ENCODE peak calls at places on chromosomes 13 and 19, in eight cellular contexts. One of them, this sample, is unnamed.

GRCh38 chr19:53019684-53020083 is 6.0 kb downstream of the ERVV-1 start:
- DNase-seq in GM23338: peak; percentile 99
- DNase-seq in OCI-LY7: peak; percentile 46
- DNase-seq in Karpas-422: peak; percentile 87
- DNase-seq in PC-9: no peak
- DNase-seq in MM.1S: no peak
- DNase-seq in hepatocyte: no peak
- DNase-seq in HCT116: peak; percentile 3
- DNase-seq in this sample: no peak

GRCh38 chr19:28485300-28485699 is 727.7 kb downstream of the UQCRFS1 start:
- DNase-seq in GM23338: no peak
- DNase-seq in OCI-LY7: no peak
- DNase-seq in Karpas-422: no peak
- DNase-seq in PC-9: no peak
- DNase-seq in MM.1S: no peak
- DNase-seq in hepatocyte: peak; percentile 27
- DNase-seq in HCT116: no peak
- DNase-seq in this sample: no peak

GRCh38 chr13:40475617-40476016 is 190.8 kb downstream of the FOXO1 start:
- DNase-seq in GM23338: no peak
- DNase-seq in OCI-LY7: no peak
- DNase-seq in Karpas-422: no peak
- DNase-seq in PC-9: no peak
- DNase-seq in MM.1S: no peak
- DNase-seq in hepatocyte: no peak
- DNase-seq in HCT116: no peak
- DNase-seq in this sample: no peak

GRCh38 chr19:39408392-39409206 is 2.0 kb downstream of the ZFP36 start:
- DNase-seq in GM23338: no peak
- DNase-seq in OCI-LY7: no peak
- DNase-seq in Karpas-422: peak; percentile 47
- DNase-seq in PC-9: peak; percentile 49
- DNase-seq in MM.1S: peak; percentile 40
- DNase-seq in hepatocyte: peak; percentile 66
- DNase-seq in HCT116: peak; percentile 68
- DNase-seq in this sample: peak; percentile 58

GRCh38 chr13:47175172-47175806 is 278.4 kb upstream of the HTR2A start:
- DNase-seq in GM23338: no peak
- DNase-seq in OCI-LY7: no peak
- DNase-seq in Karpas-422: no peak
- DNase-seq in PC-9: no peak
- DNase-seq in MM.1S: no peak
- DNase-seq in hepatocyte: no peak
- DNase-seq in HCT116: no peak
- DNase-seq in this sample: peak; percentile 62

GRCh38 chr19:14164088-14164487 is 27.7 kb upstream of the ASF1B start:
- DNase-seq in GM23338: no peak
- DNase-seq in OCI-LY7: no peak
- DNase-seq in Karpas-422: no peak
- DNase-seq in PC-9: no peak
- DNase-seq in MM.1S: no peak
- DNase-seq in hepatocyte: no peak
- DNase-seq in HCT116: no peak
- DNase-seq in this sample: no peak

GRCh38 chr19:35911790-35912189 is 3.7 kb upstream of the TYROBP start:
- DNase-seq in GM23338: no peak
- DNase-seq in OCI-LY7: no peak
- DNase-seq in Karpas-422: no peak
- DNase-seq in PC-9: no peak
- DNase-seq in MM.1S: no peak
- DNase-seq in hepatocyte: no peak
- DNase-seq in HCT116: peak; percentile 38
- DNase-seq in this sample: peak; percentile 81

GRCh38 chr19:34732548-34733255 is 1.3 kb upstream of the ZNF181 start:
- DNase-seq in GM23338: peak; percentile 53
- DNase-seq in OCI-LY7: peak; percentile 18
- DNase-seq in Karpas-422: no peak
- DNase-seq in PC-9: no peak
- DNase-seq in MM.1S: no peak
- DNase-seq in hepatocyte: peak; percentile 42
- DNase-seq in HCT116: no peak
- DNase-seq in this sample: no peak

GRCh38 chr13:97259787-97260641 is 37.9 kb downstream of the MBNL2 start:
- DNase-seq in GM23338: no peak
- DNase-seq in OCI-LY7: no peak
- DNase-seq in Karpas-422: no peak
- DNase-seq in PC-9: peak; percentile 94
- DNase-seq in MM.1S: no peak
- DNase-seq in hepatocyte: peak; percentile 73
- DNase-seq in HCT116: no peak
- DNase-seq in this sample: peak; percentile 49

GRCh38 chr13:74710006-74710405 is 575.8 kb upstream of the KLF12 start:
- DNase-seq in GM23338: no peak
- DNase-seq in OCI-LY7: no peak
- DNase-seq in Karpas-422: no peak
- DNase-seq in PC-9: no peak
- DNase-seq in MM.1S: no peak
- DNase-seq in hepatocyte: no peak
- DNase-seq in HCT116: no peak
- DNase-seq in this sample: no peak

GRCh38 chr13:33932765-33933406 is 114.9 kb downstream of the RFC3 start:
- DNase-seq in GM23338: no peak
- DNase-seq in OCI-LY7: no peak
- DNase-seq in Karpas-422: no peak
- DNase-seq in PC-9: no peak
- DNase-seq in MM.1S: no peak
- DNase-seq in hepatocyte: no peak
- DNase-seq in HCT116: no peak
- DNase-seq in this sample: no peak

GRCh38 chr19:33209844-33210230 is 15.7 kb downstream of the LRP3 start:
- DNase-seq in GM23338: no peak
- DNase-seq in OCI-LY7: no peak
- DNase-seq in Karpas-422: no peak
- DNase-seq in PC-9: no peak
- DNase-seq in MM.1S: no peak
- DNase-seq in hepatocyte: no peak
- DNase-seq in HCT116: no peak
- DNase-seq in this sample: no peak

GRCh38 chr13:112583592-112584277 is 4.2 kb downstream of the TUBGCP3 start:
- DNase-seq in GM23338: no peak
- DNase-seq in OCI-LY7: peak; percentile 17
- DNase-seq in Karpas-422: peak; percentile 80
- DNase-seq in PC-9: no peak
- DNase-seq in MM.1S: no peak
- DNase-seq in hepatocyte: no peak
- DNase-seq in HCT116: no peak
- DNase-seq in this sample: no peak

GRCh38 chr13:66899955-66900354 is 330.2 kb downstream of the PCDH9 start:
- DNase-seq in GM23338: no peak
- DNase-seq in OCI-LY7: no peak
- DNase-seq in Karpas-422: no peak
- DNase-seq in PC-9: no peak
- DNase-seq in MM.1S: no peak
- DNase-seq in hepatocyte: no peak
- DNase-seq in HCT116: no peak
- DNase-seq in this sample: no peak

GRCh38 chr13:98576215-98576945 is 527 bp downstream of the STK24 start:
- DNase-seq in GM23338: peak; percentile 57
- DNase-seq in OCI-LY7: peak; percentile 45
- DNase-seq in Karpas-422: peak; percentile 79
- DNase-seq in PC-9: no peak
- DNase-seq in MM.1S: peak; percentile 45
- DNase-seq in hepatocyte: peak; percentile 72
- DNase-seq in HCT116: no peak
- DNase-seq in this sample: no peak

DNA sequence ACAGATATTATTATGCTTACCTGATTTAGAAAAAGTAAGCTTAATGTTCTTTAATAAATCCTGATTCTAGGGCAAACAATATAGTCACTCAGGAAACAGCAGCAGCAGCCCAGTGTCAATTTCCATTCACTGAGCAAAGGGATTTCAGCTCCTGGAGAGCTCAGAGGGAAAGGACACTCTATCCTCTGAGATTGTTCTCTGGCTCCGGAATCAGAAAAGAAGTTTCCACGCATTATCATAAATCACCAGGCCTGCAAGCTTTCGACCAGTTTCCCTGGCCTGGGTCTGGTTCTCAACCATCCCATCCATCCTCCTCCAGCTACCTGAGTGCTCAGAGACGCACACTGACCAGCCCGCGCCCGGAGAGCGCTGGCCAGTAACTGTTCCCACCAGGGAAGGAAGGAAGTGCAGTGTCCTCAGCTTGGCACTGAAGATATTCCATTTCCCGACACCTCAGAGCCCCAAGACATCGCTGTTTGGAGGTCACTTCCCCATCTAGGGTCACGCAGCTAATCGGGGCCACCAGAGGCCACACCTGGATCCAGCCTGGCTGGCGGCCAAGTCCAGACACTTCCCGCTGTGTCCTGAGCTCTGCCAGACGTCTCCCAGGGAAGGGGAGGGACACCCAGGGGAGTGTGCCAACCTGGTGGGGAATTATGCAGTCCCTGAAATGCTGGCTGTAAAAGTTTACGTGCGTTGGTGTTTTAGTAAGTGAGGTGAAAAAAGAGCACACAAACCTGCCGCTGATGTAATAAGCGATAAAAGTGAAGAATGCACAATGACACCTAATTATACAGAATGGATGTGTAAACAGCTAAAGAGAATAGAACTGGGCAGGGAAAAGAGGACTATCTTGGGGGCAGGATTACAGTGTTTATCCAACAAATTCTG is 29.1 kb downstream of the EPS15L1 start:
- DNase-seq in GM23338: no peak
- DNase-seq in OCI-LY7: no peak
- DNase-seq in Karpas-422: peak; percentile 51
- DNase-seq in PC-9: no peak
- DNase-seq in MM.1S: no peak
- DNase-seq in hepatocyte: peak; percentile 49
- DNase-seq in HCT116: no peak
- DNase-seq in this sample: no peak
- H3K4me1 ChIP-seq in GM23338: peaks cover 24% of the 10 kb centered on the region
- H3K4me1 ChIP-seq in OCI-LY7: peaks cover 90% of the 10 kb centered on the region
- H3K4me1 ChIP-seq in Karpas-422: peaks cover 62% of the 10 kb centered on the region
- H3K4me1 ChIP-seq in PC-9: peaks cover 18% of the 10 kb centered on the region
- H3K4me1 ChIP-seq in MM.1S: peaks cover 59% of the 10 kb centered on the region
- H3K4me1 ChIP-seq in hepatocyte: peaks cover 36% of the 10 kb centered on the region
- H3K4me1 ChIP-seq in HCT116: peaks cover 9% of the 10 kb centered on the region
- H3K4me1 ChIP-seq in this sample: peaks cover 13% of the 10 kb centered on the region

DNA sequence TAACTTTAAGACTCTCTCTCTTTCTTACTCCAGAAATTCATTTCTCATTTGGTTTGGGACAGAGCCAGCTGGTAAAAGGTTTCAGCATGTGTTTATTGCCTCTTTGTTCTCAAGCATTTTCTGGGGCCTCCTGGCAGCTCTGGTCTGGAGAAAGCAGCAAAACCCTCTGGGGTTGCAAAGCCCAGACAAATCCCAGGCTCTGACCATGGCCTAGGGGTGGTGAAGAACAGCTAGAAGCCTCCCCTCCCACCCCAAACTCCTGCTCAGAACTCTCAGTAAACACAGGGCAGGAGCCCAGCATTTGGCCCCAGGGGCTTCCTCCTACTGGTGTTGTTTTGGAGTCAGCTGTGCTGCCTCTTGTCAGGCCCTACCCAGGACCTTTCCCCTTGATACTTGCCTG is 124.2 kb upstream of the SERP2 start:
- DNase-seq in GM23338: no peak
- DNase-seq in OCI-LY7: no peak
- DNase-seq in Karpas-422: no peak
- DNase-seq in PC-9: peak; percentile 54
- DNase-seq in MM.1S: no peak
- DNase-seq in hepatocyte: peak; percentile 49
- DNase-seq in HCT116: no peak
- DNase-seq in this sample: peak; percentile 37
- H3K9me2 ChIP-seq in GM23338: peaks cover 10% of the 10 kb centered on the region
- H3K9me2 ChIP-seq in OCI-LY7: no peaks in the 10 kb centered on the region
- H3K9me2 ChIP-seq in Karpas-422: no peaks in the 10 kb centered on the region
- H3K9me2 ChIP-seq in PC-9: no peaks in the 10 kb centered on the region
- H3K9me2 ChIP-seq in MM.1S: no peaks in the 10 kb centered on the region
- H3K9me2 ChIP-seq in hepatocyte: no peaks in the 10 kb centered on the region
- H3K9me2 ChIP-seq in HCT116: no peaks in the 10 kb centered on the region
- H3K9me2 ChIP-seq in this sample: no peaks in the 10 kb centered on the region

GRCh38 chr19:15442142-15442920 is 7.4 kb downstream of the WIZ start:
- DNase-seq in GM23338: no peak
- DNase-seq in OCI-LY7: no peak
- DNase-seq in Karpas-422: no peak
- DNase-seq in PC-9: peak; percentile 30
- DNase-seq in MM.1S: no peak
- DNase-seq in hepatocyte: no peak
- DNase-seq in HCT116: no peak
- DNase-seq in this sample: no peak

GRCh38 chr19:15439821-15440641 is 9.7 kb downstream of the WIZ start:
- DNase-seq in GM23338: no peak
- DNase-seq in OCI-LY7: no peak
- DNase-seq in Karpas-422: no peak
- DNase-seq in PC-9: no peak
- DNase-seq in MM.1S: no peak
- DNase-seq in hepatocyte: no peak
- DNase-seq in HCT116: no peak
- DNase-seq in this sample: no peak

GRCh38 chr19:15443325-15443724 is 6.4 kb downstream of the WIZ start:
- DNase-seq in GM23338: no peak
- DNase-seq in OCI-LY7: no peak
- DNase-seq in Karpas-422: no peak
- DNase-seq in PC-9: peak; percentile 32
- DNase-seq in MM.1S: no peak
- DNase-seq in hepatocyte: no peak
- DNase-seq in HCT116: no peak
- DNase-seq in this sample: no peak

GRCh38 chr19:15439078-15439799 is 10.5 kb downstream of the WIZ start:
- DNase-seq in GM23338: no peak
- DNase-seq in OCI-LY7: no peak
- DNase-seq in Karpas-422: no peak
- DNase-seq in PC-9: no peak
- DNase-seq in MM.1S: no peak
- DNase-seq in hepatocyte: no peak
- DNase-seq in HCT116: no peak
- DNase-seq in this sample: no peak

GRCh38 chr19:15441317-15441716 is 8.4 kb downstream of the WIZ start:
- DNase-seq in GM23338: no peak
- DNase-seq in OCI-LY7: no peak
- DNase-seq in Karpas-422: no peak
- DNase-seq in PC-9: peak; percentile 31
- DNase-seq in MM.1S: no peak
- DNase-seq in hepatocyte: no peak
- DNase-seq in HCT116: no peak
- DNase-seq in this sample: no peak
- H3K4me1 ChIP-seq in GM23338: no peaks in the 10 kb centered on the region
- H3K4me1 ChIP-seq in OCI-LY7: no peaks in the 10 kb centered on the region
- H3K4me1 ChIP-seq in Karpas-422: no peaks in the 10 kb centered on the region
- H3K4me1 ChIP-seq in PC-9: peaks cover 5% of the 10 kb centered on the region
- H3K4me1 ChIP-seq in MM.1S: no peaks in the 10 kb centered on the region
- H3K4me1 ChIP-seq in hepatocyte: no peaks in the 10 kb centered on the region
- H3K4me1 ChIP-seq in HCT116: no peaks in the 10 kb centered on the region
- H3K4me1 ChIP-seq in this sample: no peaks in the 10 kb centered on the region

DNA sequence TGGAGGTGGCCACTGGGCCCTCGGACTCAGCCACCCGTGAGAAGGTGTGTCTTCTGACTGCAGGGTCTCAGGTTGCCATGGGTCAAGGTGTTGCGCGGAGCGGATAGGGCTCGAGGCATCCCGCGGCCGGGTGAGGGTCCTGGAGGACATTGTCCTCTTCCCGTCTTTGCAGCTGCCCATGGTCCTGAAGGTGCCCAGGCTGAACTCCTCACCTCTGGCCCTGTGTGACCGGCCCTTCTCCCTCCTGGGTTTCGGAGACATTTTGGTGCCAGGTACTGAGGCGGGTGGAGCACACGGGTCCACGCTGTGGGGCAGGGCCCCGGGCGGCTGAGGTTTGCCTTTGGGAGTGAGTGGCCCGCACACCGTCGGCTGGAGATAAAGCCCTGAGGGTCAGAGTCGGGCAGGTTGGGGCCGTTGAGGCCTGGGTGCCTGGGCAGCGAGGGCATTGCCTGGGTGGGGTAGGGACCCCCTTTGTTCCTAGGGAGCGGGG is 15.6 kb upstream of the TMPRSS9 start:
- DNase-seq in GM23338: no peak
- DNase-seq in OCI-LY7: no peak
- DNase-seq in Karpas-422: no peak
- DNase-seq in PC-9: no peak
- DNase-seq in MM.1S: no peak
- DNase-seq in hepatocyte: no peak
- DNase-seq in HCT116: no peak
- DNase-seq in this sample: no peak
- H3K9me2 ChIP-seq in GM23338: no peaks in the 10 kb centered on the region
- H3K9me2 ChIP-seq in OCI-LY7: no peaks in the 10 kb centered on the region
- H3K9me2 ChIP-seq in Karpas-422: no peaks in the 10 kb centered on the region
- H3K9me2 ChIP-seq in PC-9: no peaks in the 10 kb centered on the region
- H3K9me2 ChIP-seq in MM.1S: no peaks in the 10 kb centered on the region
- H3K9me2 ChIP-seq in hepatocyte: no peaks in the 10 kb centered on the region
- H3K9me2 ChIP-seq in HCT116: no peaks in the 10 kb centered on the region
- H3K9me2 ChIP-seq in this sample: no peaks in the 10 kb centered on the region